ENCODE peak calls at places on chromosomes 3 and 15, in four cellular contexts. B is AG04450; H is CD8-positive, alpha-beta memory T cell; N is cardiac fibroblast. L is an unnamed sample.

GRCh38 chr3:169244119-169244864 is 419.2 kb downstream of the MECOM start:
- DNase-seq in B (no peak), H (no peak), N (no peak), L (no peak)

GRCh38 chr3:127464642-127465041 is 125.9 kb downstream of the TPRA1 start:
- DNase-seq in B (no peak), H (no peak), N (no peak), L (no peak)

GRCh38 chr15:94027571-94027970 is 203.8 kb upstream of the MCTP2 start:
- DNase-seq in B (no peak), H (no peak), N (no peak), L (no peak)

GRCh38 chr15:51170882-51171577 is 76.3 kb upstream of the TNFAIP8L3 start:
- DNase-seq in B (no peak), H (no peak), N (no peak), L (no peak)

GRCh38 chr3:169002689-169003088 is 660.8 kb downstream of the MECOM start:
- DNase-seq in B (no peak), H (no peak), N (no peak), L (no peak)

GRCh38 chr3:99544819-99545281 is 93.5 kb upstream of the COL8A1 start:
- DNase-seq in B (no peak), H (no peak), N (peak), L (no peak)

GRCh38 chr3:112086857-112087524 is 802 bp downstream of the C3orf52 start:
- DNase-seq in B (no peak), H (no peak), N (peak), L (no peak)

GRCh38 chr3:42652611-42653302 is 740 bp upstream of the ZBTB47 start:
- DNase-seq in B (peak), H (no peak), N (peak), L (peak)

GRCh38 chr3:184259878-184260570 is 1.3 kb downstream of the CAMK2N2 start:
- DNase-seq in B (no peak), H (peak), N (peak), L (no peak)

GRCh38 chr3:27633224-27633545 is 88.9 kb downstream of the EOMES start:
- DNase-seq in B (no peak), H (no peak), N (peak), L (peak)

GRCh38 chr3:127408684-127409420 is 121.0 kb upstream of the PRR20G start:
- DNase-seq in B (no peak), H (no peak), N (no peak), L (no peak)

GRCh38 chr3:46729038-46729437 is 11.4 kb upstream of the PRSS50 start:
- DNase-seq in B (no peak), H (no peak), N (no peak), L (no peak)

GRCh38 chr3:168574455-168575158 is 478.9 kb upstream of the GOLIM4 start:
- DNase-seq in B (no peak), H (no peak), N (no peak), L (no peak)

GRCh38 chr3:37986479-37987314 is 3.9 kb upstream of the VILL start:
- DNase-seq in B (no peak), H (no peak), N (no peak), L (no peak)

GRCh38 chr3:123159926-123160635 is 41.7 kb upstream of the SEC22A start:
- DNase-seq in B (no peak), H (no peak), N (no peak), L (no peak)

GRCh38 chr3:13479332-13479581 is 849 bp upstream of the HDAC11 start:
- DNase-seq in B (no peak), H (no peak), N (peak), L (no peak)

GRCh38 chr3:13282986-13283876 is 136.9 kb downstream of the NUP210 start:
- DNase-seq in B (no peak), H (no peak), N (no peak), L (no peak)

L was measured in NK-92 treated with Interleukin-12 subunit alpha and Interleukin-12 subunit beta, amount 100 ng/mL, for 24 hours.